ENCODE peak calls at places on chromosomes 3 and 15, in ten cellular contexts. One of them, this sample, is unnamed.

GRCh38 chr15:78850352-78850751 is 22.3 kb upstream of the MORF4L1 start:
- DNase-seq in cardiac fibroblast: no peak
- DNase-seq in fibroblast of pulmonary artery: no peak
- DNase-seq in neural crest cell: no peak
- DNase-seq in NB4: no peak
- DNase-seq in transverse colon: no peak
- DNase-seq in lower lobe of right lung: no peak
- DNase-seq in nephron progenitor cell: no peak
- DNase-seq in PC-9: no peak
- DNase-seq in CD4-positive, alpha-beta T cell: no peak
- DNase-seq in this sample: no peak

GRCh38 chr15:46646476-46646875 is 1011.6 kb downstream of the SQOR start:
- DNase-seq in cardiac fibroblast: no peak
- DNase-seq in fibroblast of pulmonary artery: no peak
- DNase-seq in neural crest cell: no peak
- DNase-seq in NB4: no peak
- DNase-seq in transverse colon: no peak
- DNase-seq in lower lobe of right lung: no peak
- DNase-seq in nephron progenitor cell: no peak
- DNase-seq in PC-9: no peak
- DNase-seq in CD4-positive, alpha-beta T cell: no peak
- DNase-seq in this sample: no peak

GRCh38 chr3:45223889-45224730 is 2.0 kb downstream of the TMEM158 start:
- DNase-seq in cardiac fibroblast: peak
- DNase-seq in fibroblast of pulmonary artery: peak
- DNase-seq in neural crest cell: no peak
- DNase-seq in NB4: peak
- DNase-seq in transverse colon: no peak
- DNase-seq in lower lobe of right lung: no peak
- DNase-seq in nephron progenitor cell: no peak
- DNase-seq in PC-9: peak
- DNase-seq in CD4-positive, alpha-beta T cell: no peak
- DNase-seq in this sample: no peak

GRCh38 chr3:104536715-104537114 is 830.0 kb upstream of the ALCAM start:
- DNase-seq in cardiac fibroblast: no peak
- DNase-seq in fibroblast of pulmonary artery: no peak
- DNase-seq in neural crest cell: no peak
- DNase-seq in NB4: no peak
- DNase-seq in transverse colon: no peak
- DNase-seq in lower lobe of right lung: no peak
- DNase-seq in nephron progenitor cell: no peak
- DNase-seq in PC-9: no peak
- DNase-seq in CD4-positive, alpha-beta T cell: no peak
- DNase-seq in this sample: no peak

GRCh38 chr15:41683955-41684354 is 23.8 kb downstream of the MGA start:
- DNase-seq in cardiac fibroblast: no peak
- DNase-seq in fibroblast of pulmonary artery: no peak
- DNase-seq in neural crest cell: no peak
- DNase-seq in NB4: no peak
- DNase-seq in transverse colon: no peak
- DNase-seq in lower lobe of right lung: no peak
- DNase-seq in nephron progenitor cell: no peak
- DNase-seq in PC-9: no peak
- DNase-seq in CD4-positive, alpha-beta T cell: no peak
- DNase-seq in this sample: no peak

GRCh38 chr15:90165659-90166489 is 35.3 kb upstream of the SEMA4B start:
- DNase-seq in cardiac fibroblast: peak
- DNase-seq in fibroblast of pulmonary artery: peak
- DNase-seq in neural crest cell: no peak
- DNase-seq in NB4: peak
- DNase-seq in transverse colon: peak
- DNase-seq in lower lobe of right lung: peak
- DNase-seq in nephron progenitor cell: peak
- DNase-seq in PC-9: peak
- DNase-seq in CD4-positive, alpha-beta T cell: no peak
- DNase-seq in this sample: no peak

GRCh38 chr3:145889730-145890129 is 271.3 kb downstream of the PLOD2 start:
- DNase-seq in cardiac fibroblast: no peak
- DNase-seq in fibroblast of pulmonary artery: no peak
- DNase-seq in neural crest cell: no peak
- DNase-seq in NB4: no peak
- DNase-seq in transverse colon: no peak
- DNase-seq in lower lobe of right lung: no peak
- DNase-seq in nephron progenitor cell: no peak
- DNase-seq in PC-9: no peak
- DNase-seq in CD4-positive, alpha-beta T cell: no peak
- DNase-seq in this sample: no peak

GRCh38 chr15:89673162-89673506 is 6.0 kb downstream of the PLIN1 start:
- DNase-seq in cardiac fibroblast: peak
- DNase-seq in fibroblast of pulmonary artery: peak
- DNase-seq in neural crest cell: peak
- DNase-seq in NB4: peak
- DNase-seq in transverse colon: no peak
- DNase-seq in lower lobe of right lung: no peak
- DNase-seq in nephron progenitor cell: peak
- DNase-seq in PC-9: no peak
- DNase-seq in CD4-positive, alpha-beta T cell: no peak
- DNase-seq in this sample: no peak

GRCh38 chr3:132549890-132550578 is 47.0 kb upstream of the ACKR4 start:
- DNase-seq in cardiac fibroblast: peak
- DNase-seq in fibroblast of pulmonary artery: peak
- DNase-seq in neural crest cell: no peak
- DNase-seq in NB4: peak
- DNase-seq in transverse colon: no peak
- DNase-seq in lower lobe of right lung: no peak
- DNase-seq in nephron progenitor cell: no peak
- DNase-seq in PC-9: no peak
- DNase-seq in CD4-positive, alpha-beta T cell: no peak
- DNase-seq in this sample: no peak

GRCh38 chr15:84715442-84716035 is 400 bp downstream of the SEC11A start:
- DNase-seq in cardiac fibroblast: peak
- DNase-seq in fibroblast of pulmonary artery: peak
- DNase-seq in neural crest cell: peak
- DNase-seq in NB4: peak
- DNase-seq in transverse colon: peak
- DNase-seq in lower lobe of right lung: no peak
- DNase-seq in nephron progenitor cell: peak
- DNase-seq in PC-9: peak
- DNase-seq in CD4-positive, alpha-beta T cell: no peak
- DNase-seq in this sample: no peak

GRCh38 chr3:111667621-111668239 is 72.6 kb upstream of the ZBED2 start:
- DNase-seq in cardiac fibroblast: peak
- DNase-seq in fibroblast of pulmonary artery: peak
- DNase-seq in neural crest cell: no peak
- DNase-seq in NB4: peak
- DNase-seq in transverse colon: peak
- DNase-seq in lower lobe of right lung: peak
- DNase-seq in nephron progenitor cell: no peak
- DNase-seq in PC-9: no peak
- DNase-seq in CD4-positive, alpha-beta T cell: peak
- DNase-seq in this sample: no peak

DNA sequence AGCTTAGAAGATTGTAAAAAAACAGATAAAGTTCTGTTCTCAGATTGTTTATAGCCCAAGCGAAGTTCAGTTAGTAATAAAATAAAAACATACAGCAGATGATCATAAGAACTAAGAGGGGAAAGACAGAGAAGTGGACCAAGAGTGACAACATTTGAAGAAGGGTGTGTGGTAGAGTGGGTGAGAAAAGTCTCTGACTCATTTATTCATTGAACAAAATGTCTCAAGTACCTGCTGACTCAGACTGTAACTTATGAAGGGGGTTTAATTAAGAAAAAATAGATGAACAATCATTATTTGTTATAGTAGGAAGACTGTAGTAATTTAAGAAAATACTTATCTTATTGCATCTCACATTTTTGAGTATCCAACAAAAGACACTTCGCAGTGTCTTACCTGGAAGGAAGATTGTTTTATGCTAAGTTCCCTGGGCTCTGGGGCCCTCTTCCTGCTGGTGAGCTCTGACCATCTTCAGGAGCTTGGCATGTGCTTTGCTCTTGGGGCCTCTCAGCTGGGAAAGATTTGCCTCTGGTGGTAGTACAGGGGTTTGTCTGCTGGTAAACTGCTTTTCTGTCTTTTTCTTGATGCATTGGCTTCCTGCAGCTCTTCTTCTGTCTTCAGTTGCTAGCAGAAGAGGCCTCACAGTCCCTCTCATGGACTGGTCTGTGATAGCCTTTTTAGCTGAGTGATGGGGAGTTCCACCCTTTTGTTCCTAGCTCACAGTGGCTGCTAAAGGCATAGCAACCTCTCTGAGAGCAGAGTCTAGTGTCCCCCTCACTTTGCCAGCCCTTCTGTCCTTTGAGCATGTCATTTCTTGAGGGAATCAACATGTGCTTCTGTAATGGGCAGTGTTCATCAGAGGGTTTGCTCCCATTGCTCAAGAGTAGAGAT is 44.1 kb downstream of the GAP43 start:
- DNase-seq in cardiac fibroblast: no peak
- DNase-seq in fibroblast of pulmonary artery: no peak
- DNase-seq in neural crest cell: no peak
- DNase-seq in NB4: no peak
- DNase-seq in transverse colon: no peak
- DNase-seq in lower lobe of right lung: no peak
- DNase-seq in nephron progenitor cell: no peak
- DNase-seq in PC-9: no peak
- DNase-seq in CD4-positive, alpha-beta T cell: no peak
- DNase-seq in this sample: no peak
- TF ChIP-seq CTCF in cardiac fibroblast: no peak
- TF ChIP-seq CTCF in fibroblast of pulmonary artery: no peak
- TF ChIP-seq CTCF in neural crest cell: no peak
- TF ChIP-seq CTCF in NB4: no peak
- TF ChIP-seq CTCF in transverse colon: no peak
- TF ChIP-seq CTCF in lower lobe of right lung: no peak
- TF ChIP-seq CTCF in nephron progenitor cell: no peak
- TF ChIP-seq CTCF in PC-9: no peak
- TF ChIP-seq CTCF in CD4-positive, alpha-beta T cell: no peak
- TF ChIP-seq CTCF in this sample: no peak

DNA sequence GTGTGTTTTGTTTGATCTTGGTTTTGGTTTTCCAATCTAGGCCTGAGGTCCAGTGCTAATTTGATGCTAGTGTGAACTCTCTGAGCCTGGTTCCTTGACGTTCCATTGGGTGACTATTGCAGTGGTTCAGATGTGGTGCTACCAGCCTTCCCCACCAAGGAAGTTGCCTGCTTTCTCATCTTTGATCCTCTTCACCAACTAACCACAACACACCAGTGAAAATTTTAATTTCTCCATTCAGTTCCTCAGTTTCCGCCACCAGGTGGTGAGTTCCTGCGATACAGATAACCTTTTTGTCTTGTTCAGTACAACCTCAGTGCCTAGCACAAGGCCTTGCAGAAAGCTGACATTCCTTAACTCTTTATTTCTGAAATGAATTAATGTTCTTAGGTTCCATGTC is 337.4 kb upstream of the TPRG1 start:
- DNase-seq in cardiac fibroblast: no peak
- DNase-seq in fibroblast of pulmonary artery: no peak
- DNase-seq in neural crest cell: no peak
- DNase-seq in NB4: no peak
- DNase-seq in transverse colon: no peak
- DNase-seq in lower lobe of right lung: no peak
- DNase-seq in nephron progenitor cell: no peak
- DNase-seq in PC-9: no peak
- DNase-seq in CD4-positive, alpha-beta T cell: no peak
- DNase-seq in this sample: no peak
- TF ChIP-seq CTCF in cardiac fibroblast: no peak
- TF ChIP-seq CTCF in fibroblast of pulmonary artery: no peak
- TF ChIP-seq CTCF in neural crest cell: no peak
- TF ChIP-seq CTCF in NB4: no peak
- TF ChIP-seq CTCF in transverse colon: no peak
- TF ChIP-seq CTCF in lower lobe of right lung: no peak
- TF ChIP-seq CTCF in nephron progenitor cell: no peak
- TF ChIP-seq CTCF in PC-9: no peak
- TF ChIP-seq CTCF in CD4-positive, alpha-beta T cell: no peak
- TF ChIP-seq CTCF in this sample: no peak

GRCh38 chr3:64454179-64454578 is 228.9 kb upstream of the PRICKLE2 start:
- DNase-seq in cardiac fibroblast: peak
- DNase-seq in fibroblast of pulmonary artery: peak
- DNase-seq in neural crest cell: no peak
- DNase-seq in NB4: peak
- DNase-seq in transverse colon: no peak
- DNase-seq in lower lobe of right lung: no peak
- DNase-seq in nephron progenitor cell: no peak
- DNase-seq in PC-9: no peak
- DNase-seq in CD4-positive, alpha-beta T cell: no peak
- DNase-seq in this sample: no peak
- TF ChIP-seq CTCF in cardiac fibroblast: no peak
- TF ChIP-seq CTCF in fibroblast of pulmonary artery: no peak
- TF ChIP-seq CTCF in neural crest cell: no peak
- TF ChIP-seq CTCF in NB4: no peak
- TF ChIP-seq CTCF in transverse colon: no peak
- TF ChIP-seq CTCF in lower lobe of right lung: no peak
- TF ChIP-seq CTCF in nephron progenitor cell: no peak
- TF ChIP-seq CTCF in PC-9: no peak
- TF ChIP-seq CTCF in CD4-positive, alpha-beta T cell: no peak
- TF ChIP-seq CTCF in this sample: no peak

GRCh38 chr3:172339892-172340291 is 108.4 kb downstream of the GHSR start:
- DNase-seq in cardiac fibroblast: no peak
- DNase-seq in fibroblast of pulmonary artery: no peak
- DNase-seq in neural crest cell: no peak
- DNase-seq in NB4: no peak
- DNase-seq in transverse colon: no peak
- DNase-seq in lower lobe of right lung: no peak
- DNase-seq in nephron progenitor cell: no peak
- DNase-seq in PC-9: no peak
- DNase-seq in CD4-positive, alpha-beta T cell: no peak
- DNase-seq in this sample: no peak
- TF ChIP-seq CTCF in cardiac fibroblast: no peak
- TF ChIP-seq CTCF in fibroblast of pulmonary artery: no peak
- TF ChIP-seq CTCF in neural crest cell: no peak
- TF ChIP-seq CTCF in NB4: no peak
- TF ChIP-seq CTCF in transverse colon: no peak
- TF ChIP-seq CTCF in lower lobe of right lung: no peak
- TF ChIP-seq CTCF in nephron progenitor cell: no peak
- TF ChIP-seq CTCF in PC-9: no peak
- TF ChIP-seq CTCF in CD4-positive, alpha-beta T cell: no peak
- TF ChIP-seq CTCF in this sample: no peak

DNA sequence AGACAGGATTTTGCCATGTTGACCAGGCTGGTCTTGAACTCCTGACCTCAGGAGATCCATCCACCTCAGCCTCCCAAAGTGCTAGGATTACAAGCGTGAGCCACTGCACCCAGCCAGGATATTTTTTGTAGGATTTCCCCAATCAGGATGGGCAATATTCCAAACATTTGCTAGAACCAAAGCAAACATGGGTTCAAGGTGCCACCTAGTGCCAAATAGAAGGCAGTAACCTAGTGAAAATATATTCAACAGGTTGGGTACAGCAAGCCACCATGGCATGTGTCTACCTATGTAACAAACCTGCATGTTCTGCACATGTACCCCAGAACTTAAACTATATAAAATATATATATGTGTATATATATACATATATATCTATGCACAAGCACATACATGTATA is 185.9 kb upstream of the CADM2 start:
- DNase-seq in cardiac fibroblast: no peak
- DNase-seq in fibroblast of pulmonary artery: no peak
- DNase-seq in neural crest cell: no peak
- DNase-seq in NB4: no peak
- DNase-seq in transverse colon: no peak
- DNase-seq in lower lobe of right lung: no peak
- DNase-seq in nephron progenitor cell: no peak
- DNase-seq in PC-9: no peak
- DNase-seq in CD4-positive, alpha-beta T cell: no peak
- DNase-seq in this sample: no peak
- TF ChIP-seq CTCF in cardiac fibroblast: no peak
- TF ChIP-seq CTCF in fibroblast of pulmonary artery: no peak
- TF ChIP-seq CTCF in neural crest cell: no peak
- TF ChIP-seq CTCF in NB4: no peak
- TF ChIP-seq CTCF in transverse colon: no peak
- TF ChIP-seq CTCF in lower lobe of right lung: peak
- TF ChIP-seq CTCF in nephron progenitor cell: no peak
- TF ChIP-seq CTCF in PC-9: no peak
- TF ChIP-seq CTCF in CD4-positive, alpha-beta T cell: no peak
- TF ChIP-seq CTCF in this sample: no peak

This sample was measured in activated B cell treated with CpG ODN at 0.5 μM for 24 hours.